ENCODE peak calls at places on chromosomes 3 and 15, in eight cellular contexts. F is Panc1; H is CD8-positive, alpha-beta T cell; N is sigmoid colon; B is Peyer's patch; M is prostate gland; I is left ventricle myocardium inferior; U is mesenchymal stem cell. W is an unnamed sample. For H3K4me1, the result is how much of the 10 kb centered on the place peaks cover.

GRCh38 chr15:95405447-95405846 is 925.1 kb upstream of the NR2F2 start:
- DNase-seq in B (no peak), M (no peak), I (no peak), N (no peak), H (no peak), U (peak), F (no peak), W (no peak)

GRCh38 chr3:143158549-143158988 is 39.0 kb downstream of the CHST2 start:
- DNase-seq in I (no peak), M (no peak), B (no peak), N (no peak), U (no peak), F (no peak), H (no peak), W (no peak)

GRCh38 chr3:142574665-142575064 is 3.9 kb downstream of the ATR start:
- DNase-seq in N (no peak), M (no peak), U (no peak), H (no peak), I (no peak), F (no peak), B (no peak), W (no peak)

GRCh38 chr3:172355836-172356235 is 92.4 kb downstream of the GHSR start:
- DNase-seq in B (no peak), N (no peak), F (peak), M (no peak), I (no peak), U (peak), H (no peak), W (no peak)

GRCh38 chr3:141386611-141387110 is 18.4 kb downstream of the ZBTB38 start:
- DNase-seq in B (no peak), M (no peak), I (no peak), H (no peak), U (no peak), N (no peak), F (no peak), W (no peak)

GRCh38 chr3:44554626-44555592 is at the start of gene ZKSCAN7:
- DNase-seq in U (peak), F (no peak), I (peak), H (peak), M (peak), N (peak), B (peak), W (no peak)

GRCh38 chr3:146503459-146504202 is 34.3 kb upstream of the PLSCR2 start:
- DNase-seq in I (no peak), F (peak), H (no peak), M (peak), B (no peak), U (peak), N (no peak), W (no peak)

GRCh38 chr15:47196057-47196456 is 521.2 kb upstream of the SEMA6D start:
- DNase-seq in B (peak), M (peak), I (peak), H (peak), F (peak), U (peak), N (peak), W (no peak)

GRCh38 chr3:183594636-183595035 is 39.1 kb upstream of the KLHL6 start:
- DNase-seq in U (no peak), M (no peak), H (no peak), B (no peak), N (no peak), F (no peak), I (no peak), W (no peak)

GRCh38 chr15:47296911-47297310 is 420.4 kb upstream of the SEMA6D start:
- DNase-seq in B (no peak), H (no peak), F (no peak), N (no peak), M (no peak), I (no peak), U (no peak), W (no peak)

GRCh38 chr15:63350178-63350621 is 31.4 kb downstream of the CA12 start:
- DNase-seq in M (no peak), N (no peak), U (no peak), B (no peak), I (peak), H (no peak), F (no peak), W (no peak)

GRCh38 chr3:152635354-152635753 is 199.6 kb upstream of the P2RY1 start:
- DNase-seq in B (no peak), M (no peak), N (no peak), I (no peak), U (no peak), H (no peak), F (no peak), W (no peak)

GRCh38 chr3:160163259-160163878 is 61.9 kb upstream of the C3orf80 start:
- DNase-seq in F (peak), H (no peak), B (no peak), U (peak), I (no peak), M (no peak), N (no peak), W (no peak)

GRCh38 chr3:78519281-78519680 is 1248.5 kb downstream of the ROBO1 start:
- DNase-seq in B (no peak), N (no peak), H (no peak), F (no peak), U (no peak), M (no peak), I (no peak), W (no peak)

GRCh38 chr3:52822363-52822762 is 8.1 kb downstream of the ITIH4 start:
- DNase-seq in H (no peak), N (no peak), U (no peak), I (no peak), M (no peak), B (no peak), F (no peak), W (no peak)

GRCh38 chr3:44920081-44920480 is 45.7 kb downstream of the TGM4 start:
- DNase-seq in U (no peak), F (no peak), H (no peak), M (no peak), I (no peak), N (no peak), B (no peak), W (no peak)

GRCh38 chr3:152707314-152707713 is 127.6 kb upstream of the P2RY1 start:
- DNase-seq in N (no peak), I (no peak), B (no peak), F (no peak), M (no peak), H (no peak), U (no peak), W (no peak)

GRCh38 chr3:99645277-99646106 is 7.1 kb downstream of the COL8A1 start:
- DNase-seq in B (no peak), N (no peak), F (peak), U (peak), H (no peak), I (no peak), M (no peak), W (no peak)

GRCh38 chr3:32146669-32147315 is 40.4 kb downstream of the GPD1L start:
- DNase-seq in M (no peak), N (no peak), I (no peak), F (no peak), H (no peak), B (no peak), U (no peak), W (no peak)

GRCh38 chr3:69823710-69824109 is 84.4 kb downstream of the MITF start:
- DNase-seq in M (no peak), B (no peak), H (no peak), I (no peak), F (no peak), U (no peak), N (no peak), W (no peak)

GRCh38 chr3:62601238-62601856 is 228.0 kb upstream of the FEZF2 start:
- DNase-seq in N (no peak), H (no peak), M (no peak), B (no peak), F (no peak), U (peak), I (no peak), W (no peak)

GRCh38 chr3:11581237-11582122 is 62.2 kb downstream of the VGLL4 start:
- DNase-seq in N (no peak), M (peak), I (no peak), F (no peak), B (no peak), H (no peak), U (no peak), W (no peak)

GRCh38 chr15:34855397-34855796 is 60.0 kb upstream of the ACTC1 start:
- DNase-seq in F (no peak), H (no peak), I (no peak), B (no peak), U (peak), M (no peak), N (no peak), W (no peak)

GRCh38 chr3:54951405-54951804 is 23.5 kb upstream of the LRTM1 start:
- DNase-seq in B (peak), H (no peak), M (peak), I (peak), F (no peak), U (peak), N (peak), W (no peak)

GRCh38 chr15:83287541-83288027 is 3.1 kb upstream of the BNC1 start:
- DNase-seq in M (no peak), H (no peak), U (peak), N (no peak), B (no peak), I (no peak), F (no peak), W (no peak)

DNA sequence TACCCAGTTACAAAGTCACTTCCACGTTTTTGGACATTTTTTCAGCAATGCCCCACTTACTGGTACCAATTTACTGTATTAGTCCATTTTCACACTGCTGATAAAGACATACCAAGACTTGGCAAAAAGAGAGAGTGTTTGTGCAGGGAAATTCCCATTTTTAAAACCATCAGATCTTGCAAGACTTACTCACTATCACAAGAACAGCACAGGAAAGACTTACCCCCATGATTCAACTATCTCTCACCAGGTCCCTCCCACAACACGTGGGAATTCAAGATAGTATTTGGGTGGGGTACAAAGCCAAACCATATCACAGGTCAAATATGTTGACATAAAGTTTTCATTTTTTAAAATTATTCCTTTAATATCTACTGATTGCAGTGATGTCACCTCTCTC is 16.2 kb upstream of the ABI3BP start:
- DNase-seq in H (no peak), N (no peak), F (no peak), U (no peak), I (no peak), B (no peak), M (no peak), W (no peak)
- H3K4me3 ChIP-seq in H (no peak), N (no peak), F (no peak), U (peak), I (no peak), B (no peak), M (no peak), W (no peak)

DNA sequence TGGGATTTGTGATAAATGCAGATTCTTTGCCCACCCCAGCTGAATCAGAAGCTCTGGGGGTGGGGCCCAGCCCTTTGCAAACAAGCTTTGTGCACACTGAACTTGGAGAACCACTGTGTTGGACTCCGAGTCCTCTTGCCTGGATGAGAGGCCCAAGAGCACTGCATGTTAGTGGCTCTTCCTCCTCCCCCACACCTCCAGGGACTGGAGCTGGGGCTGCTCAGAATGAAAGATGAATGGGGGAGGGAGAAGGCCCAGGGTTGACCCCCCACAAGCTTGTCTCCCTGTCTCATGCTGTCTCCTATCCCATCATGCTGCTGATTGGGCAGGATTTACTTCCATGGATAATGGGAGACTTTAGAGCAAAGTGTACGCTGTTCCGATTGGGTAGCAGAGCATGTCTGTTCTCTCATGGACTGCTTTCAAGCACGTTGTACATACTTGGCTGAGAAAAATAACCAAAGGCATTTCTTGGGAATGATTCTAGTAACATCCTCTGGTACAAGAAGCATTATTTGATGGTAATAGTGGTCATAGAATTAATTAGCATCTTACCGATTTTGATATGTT is 99.6 kb downstream of the PGPEP1L start:
- DNase-seq in M (no peak), U (no peak), B (no peak), H (no peak), N (no peak), F (no peak), I (no peak), W (no peak)
- H3K27ac ChIP-seq in M (peak), U (no peak), B (no peak), H (no peak), N (peak), F (peak), I (peak), W (no peak)

GRCh38 chr3:150749218-150749617 is 13.8 kb downstream of the SIAH2 start:
- DNase-seq in B (no peak), F (no peak), U (no peak), M (no peak), H (no peak), I (no peak), N (no peak), W (no peak)
- H3K4me1 ChIP-seq in B (under half), F (under half), U (under half), M (under half), H (under half), I (half or more), N (under half), W (half or more)

GRCh38 chr3:5011555-5012256 is 32.5 kb downstream of the BHLHE40 start:
- DNase-seq in U (no peak), I (no peak), B (peak), M (no peak), H (no peak), N (peak), F (no peak), W (no peak)
- H3K4me3 ChIP-seq in U (no peak), I (no peak), B (no peak), M (no peak), H (no peak), N (no peak), F (no peak), W (no peak)

GRCh38 chr3:190101320-190102117 is 19.2 kb downstream of the P3H2 start:
- DNase-seq in N (no peak), I (no peak), F (peak), B (no peak), U (peak), H (no peak), M (no peak), W (no peak)
- H3K27ac ChIP-seq in N (peak), I (peak), F (peak), B (no peak), U (peak), H (no peak), M (peak), W (peak)

GRCh38 chr15:88775776-88776175 is 27.5 kb upstream of the ACAN start:
- DNase-seq in F (no peak), N (no peak), B (no peak), H (no peak), M (no peak), U (no peak), I (no peak), W (no peak)
- H3K4me1 ChIP-seq in F (under half), N (under half), B (under half), H (under half), M (under half), U (under half), I (under half), W (under half)

W was measured in esophagus squamous epithelium.